ENCODE peak calls at places on chromosomes 3 and 15, in five cellular contexts. One of them, this sample, is unnamed.
A peak's percentile ranks its signal among the peaks of the same experiment; 100 is the strongest.

GRCh38 chr3:46489875-46490274 is 7.9 kb upstream of the RTP3 start:
- DNase-seq in memory B cell: no peak
- DNase-seq in H9: no peak
- DNase-seq in activated T-cell treated with anti-CD3 and anti-CD28 coated beads, Interleukin-2, amount 50 U/mL, for 72 hours: no peak
- DNase-seq in mesenchymal stem cell: peak; percentile 84
- DNase-seq in this sample: no peak

GRCh38 chr3:140117111-140117526 is 182.1 kb downstream of the CLSTN2 start:
- DNase-seq in memory B cell: no peak
- DNase-seq in H9: peak; percentile 33
- DNase-seq in activated T-cell treated with anti-CD3 and anti-CD28 coated beads, Interleukin-2, amount 50 U/mL, for 72 hours: no peak
- DNase-seq in mesenchymal stem cell: no peak
- DNase-seq in this sample: no peak

GRCh38 chr3:5294360-5294759 is 106.9 kb downstream of the EDEM1 start:
- DNase-seq in memory B cell: no peak
- DNase-seq in H9: no peak
- DNase-seq in activated T-cell treated with anti-CD3 and anti-CD28 coated beads, Interleukin-2, amount 50 U/mL, for 72 hours: no peak
- DNase-seq in mesenchymal stem cell: no peak
- DNase-seq in this sample: no peak

GRCh38 chr3:32866533-32866932 is 48.7 kb downstream of the TRIM71 start:
- DNase-seq in memory B cell: no peak
- DNase-seq in H9: no peak
- DNase-seq in activated T-cell treated with anti-CD3 and anti-CD28 coated beads, Interleukin-2, amount 50 U/mL, for 72 hours: no peak
- DNase-seq in mesenchymal stem cell: no peak
- DNase-seq in this sample: no peak

GRCh38 chr15:48645558-48646330 is at the start of gene FBN1:
- DNase-seq in memory B cell: no peak
- DNase-seq in H9: peak; percentile 77
- DNase-seq in activated T-cell treated with anti-CD3 and anti-CD28 coated beads, Interleukin-2, amount 50 U/mL, for 72 hours: peak; percentile 44
- DNase-seq in mesenchymal stem cell: peak; percentile 95
- DNase-seq in this sample: peak; percentile 87

GRCh38 chr3:133644768-133645167 is 17.0 kb downstream of the TOPBP1 start:
- DNase-seq in memory B cell: no peak
- DNase-seq in H9: no peak
- DNase-seq in activated T-cell treated with anti-CD3 and anti-CD28 coated beads, Interleukin-2, amount 50 U/mL, for 72 hours: no peak
- DNase-seq in mesenchymal stem cell: peak; percentile 84
- DNase-seq in this sample: no peak

GRCh38 chr3:182937293-182938051 is 42.9 kb downstream of the DCUN1D1 start:
- DNase-seq in memory B cell: no peak
- DNase-seq in H9: no peak
- DNase-seq in activated T-cell treated with anti-CD3 and anti-CD28 coated beads, Interleukin-2, amount 50 U/mL, for 72 hours: no peak
- DNase-seq in mesenchymal stem cell: no peak
- DNase-seq in this sample: no peak

GRCh38 chr3:41331023-41331422 is 131.7 kb downstream of the CTNNB1 start:
- DNase-seq in memory B cell: no peak
- DNase-seq in H9: no peak
- DNase-seq in activated T-cell treated with anti-CD3 and anti-CD28 coated beads, Interleukin-2, amount 50 U/mL, for 72 hours: no peak
- DNase-seq in mesenchymal stem cell: peak; percentile 9
- DNase-seq in this sample: no peak

GRCh38 chr3:34229871-34230270 is 431.4 kb downstream of the PDCD6IP start:
- DNase-seq in memory B cell: no peak
- DNase-seq in H9: no peak
- DNase-seq in activated T-cell treated with anti-CD3 and anti-CD28 coated beads, Interleukin-2, amount 50 U/mL, for 72 hours: no peak
- DNase-seq in mesenchymal stem cell: no peak
- DNase-seq in this sample: no peak

GRCh38 chr3:66442254-66443249 is 58.3 kb downstream of the LRIG1 start:
- DNase-seq in memory B cell: no peak
- DNase-seq in H9: peak; percentile 95
- DNase-seq in activated T-cell treated with anti-CD3 and anti-CD28 coated beads, Interleukin-2, amount 50 U/mL, for 72 hours: no peak
- DNase-seq in mesenchymal stem cell: peak; percentile 74
- DNase-seq in this sample: no peak

GRCh38 chr3:197216169-197216860 is 82.1 kb downstream of the DLG1 start:
- DNase-seq in memory B cell: no peak
- DNase-seq in H9: no peak
- DNase-seq in activated T-cell treated with anti-CD3 and anti-CD28 coated beads, Interleukin-2, amount 50 U/mL, for 72 hours: no peak
- DNase-seq in mesenchymal stem cell: no peak
- DNase-seq in this sample: no peak

GRCh38 chr3:55639886-55640765 is 153.0 kb upstream of the WNT5A start:
- DNase-seq in memory B cell: no peak
- DNase-seq in H9: no peak
- DNase-seq in activated T-cell treated with anti-CD3 and anti-CD28 coated beads, Interleukin-2, amount 50 U/mL, for 72 hours: no peak
- DNase-seq in mesenchymal stem cell: no peak
- DNase-seq in this sample: no peak

GRCh38 chr3:177300039-177300833 is 103.0 kb upstream of the TBL1XR1 start:
- DNase-seq in memory B cell: no peak
- DNase-seq in H9: no peak
- DNase-seq in activated T-cell treated with anti-CD3 and anti-CD28 coated beads, Interleukin-2, amount 50 U/mL, for 72 hours: no peak
- DNase-seq in mesenchymal stem cell: no peak
- DNase-seq in this sample: no peak

This sample was measured in GM13977.